ENCODE peak calls at places on chromosomes 3 and 15, in six cellular contexts. U, Q, X, Z, P and E are unnamed samples.

GRCh38 chr15:22902578-22902977 is 64.1 kb downstream of the NIPA2 start:
- DNase-seq in U (no peak), Q (no peak), X (no peak), Z (peak), P (no peak), E (no peak)

GRCh38 chr3:160810360-160810759 is 54.3 kb downstream of the PPM1L start:
- DNase-seq in U (no peak), Q (no peak), X (no peak), Z (no peak), P (no peak), E (no peak)

GRCh38 chr3:172201136-172201989 is 162.0 kb downstream of the FNDC3B start:
- DNase-seq in U (peak), Q (no peak), X (peak), Z (no peak), P (no peak), E (no peak)

GRCh38 chr15:31254431-31255175 is 72.0 kb upstream of the KLF13 start:
- DNase-seq in U (no peak), Q (no peak), X (peak), Z (peak), P (peak), E (no peak)

GRCh38 chr3:108125550-108126071 is 34.8 kb upstream of the CD47 start:
- DNase-seq in U (no peak), Q (no peak), X (no peak), Z (peak), P (no peak), E (peak)

GRCh38 chr3:2172561-2173171 is 74.0 kb downstream of the CNTN4 start:
- DNase-seq in U (no peak), Q (no peak), X (no peak), Z (no peak), P (no peak), E (no peak)

GRCh38 chr3:112446343-112446742 is 52.9 kb downstream of the BTLA start:
- DNase-seq in U (no peak), Q (no peak), X (no peak), Z (no peak), P (no peak), E (peak)

GRCh38 chr3:48478631-48479555 is 25.1 kb downstream of the SHISA5 start:
- DNase-seq in U (no peak), Q (no peak), X (no peak), Z (peak), P (no peak), E (no peak)

GRCh38 chr3:5202267-5202666 is 14.8 kb downstream of the EDEM1 start:
- DNase-seq in U (no peak), Q (no peak), X (no peak), Z (no peak), P (no peak), E (no peak)

GRCh38 chr3:127790580-127791183 is 31.6 kb downstream of the MGLL start:
- DNase-seq in U (no peak), Q (no peak), X (no peak), Z (no peak), P (no peak), E (no peak)

GRCh38 chr3:26376131-26376530 is 246.4 kb upstream of the LRRC3B start:
- DNase-seq in U (no peak), Q (no peak), X (no peak), Z (no peak), P (no peak), E (peak)

GRCh38 chr3:66395635-66396034 is 105.2 kb downstream of the LRIG1 start:
- DNase-seq in U (no peak), Q (no peak), X (no peak), Z (no peak), P (no peak), E (no peak)

GRCh38 chr3:5948081-5948480 is 760.6 kb downstream of the EDEM1 start:
- DNase-seq in U (no peak), Q (no peak), X (no peak), Z (no peak), P (peak), E (no peak)

GRCh38 chr15:60299452-60300047 is 98.2 kb downstream of the ANXA2 start:
- DNase-seq in U (peak), Q (peak), X (peak), Z (no peak), P (peak), E (peak)

GRCh38 chr3:136075218-136075808 is 109.8 kb downstream of the PPP2R3A start:
- DNase-seq in U (peak), Q (peak), X (peak), Z (peak), P (peak), E (peak)

GRCh38 chr15:70561885-70562284 is 201.5 kb downstream of the UACA start:
- DNase-seq in U (no peak), Q (no peak), X (no peak), Z (no peak), P (no peak), E (no peak)

GRCh38 chr3:131083190-131083863 is 56.6 kb downstream of the NEK11 start:
- DNase-seq in U (peak), Q (no peak), X (peak), Z (no peak), P (no peak), E (peak)

GRCh38 chr3:148126962-148127361 is 570.7 kb upstream of the AGTR1 start:
- DNase-seq in U (no peak), Q (no peak), X (no peak), Z (no peak), P (no peak), E (no peak)

GRCh38 chr3:160948273-160948672 is 156.9 kb downstream of the B3GALNT1 start:
- DNase-seq in U (no peak), Q (no peak), X (peak), Z (no peak), P (no peak), E (no peak)

GRCh38 chr3:140883428-140883827 is 58.2 kb upstream of the SLC25A36 start:
- DNase-seq in U (no peak), Q (no peak), X (no peak), Z (no peak), P (peak), E (no peak)

GRCh38 chr15:57092252-57092651 is 173.8 kb downstream of the TCF12 start:
- DNase-seq in U (no peak), Q (no peak), X (no peak), Z (no peak), P (no peak), E (no peak)

GRCh38 chr3:147410126-147410517 is 957 bp downstream of the ZIC1 start:
- DNase-seq in U (no peak), Q (no peak), X (no peak), Z (no peak), P (no peak), E (peak)

GRCh38 chr3:15271785-15272381 is 60.5 kb downstream of the SH3BP5 start:
- DNase-seq in U (no peak), Q (no peak), X (no peak), Z (peak), P (no peak), E (no peak)

GRCh38 chr15:66098019-66098363 is 155.6 kb downstream of the MEGF11 start:
- DNase-seq in U (no peak), Q (no peak), X (no peak), Z (no peak), P (no peak), E (no peak)
- TF ChIP-seq EZH2phosphoT487 in U (no peak), Q (no peak), X (no peak), Z (no peak), P (no peak), E (no peak)

GRCh38 chr3:42014443-42014945 is 52.6 kb upstream of the ULK4 start:
- DNase-seq in U (no peak), Q (no peak), X (no peak), Z (peak), P (peak), E (peak)

GRCh38 chr3:42013652-42014442 is 51.9 kb upstream of the ULK4 start:
- DNase-seq in U (peak), Q (no peak), X (peak), Z (peak), P (peak), E (peak)

GRCh38 chr3:42012935-42013651 is 51.2 kb upstream of the ULK4 start:
- DNase-seq in U (peak), Q (peak), X (peak), Z (peak), P (peak), E (peak)

GRCh38 chr3:42012378-42012934 is 50.6 kb upstream of the ULK4 start:
- DNase-seq in U (no peak), Q (no peak), X (no peak), Z (peak), P (no peak), E (no peak)

DNA sequence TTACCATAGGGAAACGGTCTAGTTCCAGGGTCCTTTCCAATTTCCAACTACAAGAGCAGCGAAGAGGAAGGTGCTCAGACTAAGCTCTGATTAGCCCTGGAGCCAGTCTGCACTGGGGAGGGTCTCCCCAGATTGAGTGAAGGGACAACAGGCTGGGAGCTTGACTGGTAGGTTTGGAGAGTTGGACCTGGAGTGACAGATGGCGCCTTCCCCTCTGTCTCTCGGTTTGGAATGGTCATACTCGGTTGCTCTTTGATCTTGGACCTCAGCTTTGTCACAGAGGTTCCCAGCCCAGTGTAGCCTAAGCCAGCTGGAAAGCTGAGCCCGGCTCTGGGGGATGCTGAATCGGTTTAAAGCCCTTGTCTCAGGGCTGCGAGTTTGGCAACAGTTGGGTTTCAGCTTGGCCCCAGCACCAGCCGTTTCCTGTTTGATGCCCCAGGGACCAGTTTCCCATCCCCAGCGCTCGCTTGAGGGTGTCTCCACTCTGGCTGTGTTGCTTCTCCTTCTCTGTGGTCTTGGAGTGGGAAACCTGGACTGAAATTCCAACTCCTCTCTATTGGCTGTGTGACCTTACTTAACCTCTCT is 53.1 kb upstream of the ULK4 start:
- DNase-seq in U (peak), Q (no peak), X (no peak), Z (peak), P (no peak), E (peak)
- TF ChIP-seq EZH2phosphoT487 in U (no peak), Q (no peak), X (no peak), Z (no peak), P (no peak), E (no peak)

DNA sequence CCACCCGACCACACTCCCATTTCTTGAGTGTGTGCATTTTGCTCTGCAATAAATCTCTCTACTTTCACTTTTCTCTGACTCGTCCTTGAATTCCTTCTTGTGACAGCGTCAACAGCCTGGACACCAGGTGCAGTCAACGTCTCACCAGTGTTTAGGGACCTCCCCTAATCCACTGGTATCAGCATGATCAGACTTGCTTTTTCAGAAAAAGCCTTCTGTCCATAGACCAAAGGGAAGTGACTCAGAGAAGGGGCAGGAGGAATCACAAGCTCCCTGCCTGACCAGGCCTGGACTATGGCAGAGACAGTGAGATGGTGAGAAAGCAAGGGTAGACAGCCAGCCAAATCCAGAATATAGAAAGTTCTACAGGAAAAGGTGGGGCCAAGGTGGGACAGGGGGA is 15.5 kb downstream of the CCR5 start:
- DNase-seq in U (no peak), Q (peak), X (peak), Z (no peak), P (peak), E (no peak)
- TF ChIP-seq EZH2phosphoT487 in U (no peak), Q (no peak), X (no peak), Z (no peak), P (no peak), E (no peak)

GRCh38 chr3:99947356-99947755 is 129.7 kb downstream of the CMSS1 start:
- DNase-seq in U (no peak), Q (no peak), X (no peak), Z (no peak), P (no peak), E (no peak)
- TF ChIP-seq EZH2phosphoT487 in U (no peak), Q (no peak), X (no peak), Z (no peak), P (no peak), E (no peak)

DNA sequence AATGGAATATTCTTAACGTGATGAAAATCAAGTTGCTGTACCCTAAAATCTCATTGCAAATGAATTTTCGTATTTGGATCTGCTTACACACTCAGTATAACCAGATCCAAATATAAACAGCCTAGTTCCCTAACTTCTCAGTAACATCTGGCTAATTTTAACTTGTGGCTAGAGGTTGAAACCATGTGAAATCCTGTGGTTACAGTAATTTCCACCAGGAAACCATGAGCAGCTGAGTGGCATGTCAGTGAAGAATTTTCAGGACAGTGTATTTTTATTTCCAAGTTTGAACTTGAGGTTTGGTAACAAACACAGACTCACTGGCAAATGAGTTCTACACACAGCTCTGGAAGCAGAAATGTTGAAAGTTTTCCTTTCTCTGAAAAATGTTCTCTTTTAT is 754.1 kb downstream of the NR2F2 start:
- DNase-seq in U (no peak), Q (no peak), X (no peak), Z (no peak), P (no peak), E (no peak)
- TF ChIP-seq EZH2phosphoT487 in U (no peak), Q (no peak), X (no peak), Z (no peak), P (no peak), E (no peak)

GRCh38 chr3:31004025-31004678 is 109.7 kb upstream of the GADL1 start:
- DNase-seq in U (peak), Q (no peak), X (peak), Z (no peak), P (peak), E (no peak)
- TF ChIP-seq EZH2phosphoT487 in U (no peak), Q (no peak), X (no peak), Z (no peak), P (no peak), E (no peak)

DNA sequence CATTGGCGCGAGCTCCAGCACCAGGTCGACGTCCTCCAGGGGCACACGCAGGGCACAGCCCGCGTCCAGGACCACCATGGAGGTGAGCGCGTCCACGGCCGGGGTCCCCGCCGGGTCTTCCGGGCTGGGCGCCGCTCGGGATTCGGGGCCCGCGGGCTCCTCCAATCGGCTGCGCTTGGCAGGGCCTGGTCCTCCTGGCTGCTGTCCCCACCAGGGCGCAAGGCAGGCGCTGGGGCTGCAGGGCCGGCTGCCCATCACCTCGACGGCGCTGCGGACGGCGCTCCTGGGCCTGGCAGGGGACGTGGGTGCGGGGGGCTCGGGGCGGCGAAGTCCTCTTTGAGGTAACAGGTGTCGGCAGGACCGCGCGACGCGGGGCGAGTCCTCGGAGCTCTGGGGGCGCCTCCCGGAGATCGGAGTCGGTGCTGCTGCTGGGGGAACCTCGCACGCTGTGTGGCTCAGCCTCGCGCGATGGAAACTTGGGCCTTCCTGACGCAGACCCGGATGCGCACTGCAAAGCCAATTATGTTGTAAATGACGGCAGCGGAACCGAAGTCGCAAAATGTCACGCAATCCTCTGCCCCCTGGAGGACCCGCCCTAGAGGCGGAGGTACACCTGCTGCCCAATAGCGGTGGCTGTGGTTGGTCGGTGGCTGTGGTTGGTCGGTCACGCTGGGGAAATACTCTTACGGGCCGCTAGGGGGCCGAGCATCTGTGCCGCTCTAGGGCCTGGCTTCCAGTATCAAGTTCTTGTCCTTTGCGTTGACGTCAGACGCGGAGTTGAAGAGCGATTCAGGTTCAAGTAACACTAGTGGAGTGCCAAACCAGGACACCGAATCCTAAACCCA is at the start of gene PRR23C:
- DNase-seq in U (peak), Q (no peak), X (no peak), Z (no peak), P (no peak), E (no peak)
- TF ChIP-seq EZH2phosphoT487 in U (no peak), Q (no peak), X (no peak), Z (no peak), P (no peak), E (no peak)

GRCh38 chr15:51332211-51333147 is 5.9 kb downstream of the CYP19A1 start:
- DNase-seq in U (no peak), Q (no peak), X (no peak), Z (no peak), P (no peak), E (no peak)

GRCh38 chr15:51333571-51333970 is 4.8 kb downstream of the CYP19A1 start:
- DNase-seq in U (no peak), Q (no peak), X (no peak), Z (no peak), P (no peak), E (no peak)

GRCh38 chr15:51335538-51335961 is 2.8 kb downstream of the CYP19A1 start:
- DNase-seq in U (no peak), Q (no peak), X (no peak), Z (no peak), P (no peak), E (no peak)

GRCh38 chr15:51335087-51335486 is 3.3 kb downstream of the CYP19A1 start:
- DNase-seq in U (no peak), Q (no peak), X (no peak), Z (no peak), P (no peak), E (no peak)

DNA sequence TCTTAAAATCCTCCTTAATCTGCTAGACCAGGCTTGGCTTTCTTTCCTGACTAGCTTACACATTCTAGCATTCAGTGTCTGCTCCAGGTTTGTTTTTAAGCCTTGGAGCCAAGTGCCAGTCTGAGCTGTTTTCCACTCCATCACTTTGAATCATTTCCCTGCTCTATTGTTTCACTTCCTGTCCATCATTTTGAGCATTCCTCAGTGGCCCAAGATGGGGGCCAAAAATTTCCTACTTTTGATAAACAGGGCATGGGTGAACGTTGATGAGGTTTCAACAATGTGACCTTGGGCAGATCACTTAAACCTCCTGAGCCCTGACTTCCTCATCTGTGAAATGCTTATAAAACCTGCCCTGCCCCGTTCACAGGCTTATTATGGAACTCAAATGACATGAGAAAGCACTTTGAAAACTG is 4.4 kb downstream of the CYP19A1 start:
- DNase-seq in U (no peak), Q (no peak), X (no peak), Z (no peak), P (no peak), E (no peak)
- TF ChIP-seq EZH2phosphoT487 in U (no peak), Q (no peak), X (no peak), Z (no peak), P (no peak), E (no peak)